ENCODE peak calls at places on chromosomes 7 and 10, in nine cellular contexts. J is AML-193, X is neuronal stem cell, N is cardiac muscle cell, H is NCI-H2171 treated with DMSO at 0.1 percent for 48 hours, Q is WERI-Rb-1, Z is adrenal gland, Y is A549, C is mucosa of descending colon. G is an unnamed sample.

GRCh38 chr10:19169684-19170083 is 121.1 kb downstream of the MALRD1 start:
- DNase-seq in C (no peak), X (no peak), N (no peak), Y (no peak), J (no peak), H (no peak), Z (no peak), Q (no peak), G (no peak)

GRCh38 chr7:157824011-157824818 is 487.4 kb downstream of the DNAJB6 start:
- DNase-seq in C (no peak), J (no peak), Z (no peak), X (no peak), Y (no peak), H (no peak), Q (no peak), N (no peak), G (no peak)

GRCh38 chr10:95650232-95650631 is 6.3 kb downstream of the ALDH18A1 start:
- DNase-seq in X (no peak), Y (no peak), N (no peak), Z (no peak), H (peak), C (no peak), J (no peak), Q (no peak), G (no peak)

GRCh38 chr7:20030417-20030816 is 186.8 kb downstream of the MACC1 start:
- DNase-seq in H (no peak), Y (no peak), C (no peak), J (no peak), X (no peak), N (no peak), Q (no peak), Z (no peak), G (no peak)

GRCh38 chr10:1328951-1329614 is 272.9 kb downstream of the WDR37 start:
- DNase-seq in X (no peak), C (no peak), Y (no peak), Q (no peak), J (no peak), Z (no peak), N (no peak), H (peak), G (no peak)

GRCh38 chr10:8586504-8586903 is 532.0 kb downstream of the GATA3 start:
- DNase-seq in H (no peak), N (no peak), X (no peak), Z (no peak), Q (no peak), Y (no peak), C (no peak), J (no peak), G (no peak)

GRCh38 chr10:47330366-47330765 is 8.1 kb downstream of the GDF2 start:
- DNase-seq in X (no peak), Y (no peak), H (no peak), J (no peak), Z (no peak), C (no peak), Q (no peak), N (no peak), G (no peak)

GRCh38 chr7:584122-584465 is 64.4 kb upstream of the PDGFA start:
- DNase-seq in Q (no peak), H (no peak), Z (no peak), X (no peak), J (peak), N (no peak), Y (no peak), C (peak), G (no peak)

GRCh38 chr7:26155531-26156375 is 3.8 kb downstream of the NFE2L3 start:
- DNase-seq in C (no peak), Z (no peak), N (no peak), Q (no peak), X (no peak), H (no peak), Y (no peak), J (no peak), G (no peak)

GRCh38 chr7:52634996-52635395 is 400.4 kb upstream of the POM121L12 start:
- DNase-seq in H (no peak), Q (peak), Y (no peak), C (no peak), J (no peak), X (no peak), N (peak), Z (no peak), G (no peak)